ENCODE peak calls at places on chromosomes 5 and 9, in ten cellular contexts. P is HCT116, T is sigmoid colon, F is adrenal gland, A is tibial nerve, L is stomach, S is IMR-90, H is ovary, Z is heart left ventricle, Y is transverse colon. N is an unnamed sample. For H3K4me1, the result is how much of the 10 kb centered on the place peaks cover.

GRCh38 chr5:72815580-72816296 is 723 bp upstream of the TNPO1 start:
- DNase-seq in P (no peak), T (no peak), F (no peak), A (no peak), L (no peak), S (no peak), H (no peak), Z (no peak), Y (no peak), N (no peak)

GRCh38 chr9:122546196-122546595 is 6.7 kb upstream of the OR1N2 start:
- DNase-seq in P (no peak), T (no peak), F (no peak), A (no peak), L (no peak), S (no peak), H (no peak), Z (no peak), Y (no peak), N (no peak)

GRCh38 chr9:77910216-77910615 is 121.4 kb downstream of the GNAQ start:
- DNase-seq in P (no peak), T (no peak), F (no peak), A (no peak), L (no peak), S (no peak), H (no peak), Z (no peak), Y (no peak), N (no peak)

GRCh38 chr9:37509536-37509935 is 23.8 kb downstream of the POLR1E start:
- DNase-seq in P (no peak), T (no peak), F (no peak), A (no peak), L (no peak), S (no peak), H (no peak), Z (no peak), Y (no peak), N (no peak)

GRCh38 chr9:107624216-107624948 is 134.8 kb upstream of the KLF4 start:
- DNase-seq in P (no peak), T (peak), F (no peak), A (no peak), L (no peak), S (peak), H (no peak), Z (no peak), Y (no peak), N (no peak)

GRCh38 chr9:127444921-127445850 is 6.0 kb downstream of the RPL12 start:
- DNase-seq in P (no peak), T (no peak), F (no peak), A (no peak), L (no peak), S (peak), H (no peak), Z (no peak), Y (no peak), N (no peak)

GRCh38 chr5:43780586-43780985 is 177.6 kb downstream of the NNT start:
- DNase-seq in P (no peak), T (no peak), F (no peak), A (no peak), L (no peak), S (peak), H (no peak), Z (no peak), Y (no peak), N (no peak)

GRCh38 chr5:71887680-71888079 is 168.6 kb downstream of the CARTPT start:
- DNase-seq in P (peak), T (no peak), F (no peak), A (no peak), L (no peak), S (peak), H (no peak), Z (no peak), Y (no peak), N (no peak)

GRCh38 chr9:30932226-30932625 is 1452.2 kb upstream of the ACO1 start:
- DNase-seq in P (peak), T (no peak), F (no peak), A (no peak), L (no peak), S (no peak), H (no peak), Z (no peak), Y (no peak), N (no peak)

GRCh38 chr5:179864686-179865085 is 6.1 kb upstream of the MRNIP start:
- DNase-seq in P (no peak), T (peak), F (no peak), A (no peak), L (no peak), S (no peak), H (no peak), Z (no peak), Y (no peak), N (no peak)

GRCh38 chr5:172407241-172407691 is 47.1 kb downstream of the SH3PXD2B start:
- DNase-seq in P (no peak), T (peak), F (peak), A (no peak), L (no peak), S (peak), H (peak), Z (no peak), Y (no peak), N (no peak)

GRCh38 chr5:173663810-173664526 is 47.5 kb upstream of the BOD1 start:
- DNase-seq in P (no peak), T (no peak), F (no peak), A (no peak), L (no peak), S (no peak), H (no peak), Z (peak), Y (no peak), N (no peak)

GRCh38 chr9:133728856-133729645 is 9.1 kb downstream of the SARDH start:
- DNase-seq in P (no peak), T (peak), F (no peak), A (no peak), L (peak), S (no peak), H (no peak), Z (no peak), Y (no peak), N (no peak)

GRCh38 chr5:65338606-65339151 is 143.0 kb downstream of the ADAMTS6 start:
- DNase-seq in P (no peak), T (no peak), F (no peak), A (no peak), L (no peak), S (peak), H (no peak), Z (no peak), Y (no peak), N (peak)

GRCh38 chr5:137381546-137381945 is 117.6 kb downstream of the SPOCK1 start:
- DNase-seq in P (no peak), T (no peak), F (no peak), A (no peak), L (no peak), S (no peak), H (no peak), Z (no peak), Y (no peak), N (peak)

GRCh38 chr5:90365328-90365727 is 44.2 kb downstream of the CETN3 start:
- DNase-seq in P (no peak), T (no peak), F (no peak), A (no peak), L (no peak), S (no peak), H (no peak), Z (no peak), Y (no peak), N (no peak)

GRCh38 chr5:169195601-169196000 is 105.3 kb downstream of the SLIT3 start:
- DNase-seq in P (no peak), T (no peak), F (no peak), A (no peak), L (no peak), S (no peak), H (no peak), Z (no peak), Y (no peak), N (no peak)

GRCh38 chr5:55620009-55620770 is 85.4 kb upstream of the PLPP1 start:
- DNase-seq in P (no peak), T (no peak), F (no peak), A (no peak), L (no peak), S (no peak), H (no peak), Z (no peak), Y (no peak), N (no peak)

GRCh38 chr5:135826994-135827671 is 7.3 kb upstream of the SLC25A48 start:
- DNase-seq in P (no peak), T (peak), F (no peak), A (no peak), L (no peak), S (no peak), H (no peak), Z (no peak), Y (no peak), N (no peak)

GRCh38 chr9:82934949-82935348 is 128.0 kb downstream of the RASEF start:
- DNase-seq in P (no peak), T (no peak), F (no peak), A (no peak), L (no peak), S (peak), H (no peak), Z (no peak), Y (no peak), N (no peak)

GRCh38 chr9:73237140-73237539 is 85.5 kb downstream of the ANXA1 start:
- DNase-seq in P (no peak), T (no peak), F (no peak), A (no peak), L (no peak), S (no peak), H (no peak), Z (no peak), Y (no peak), N (no peak)

GRCh38 chr5:65334077-65334476 is 147.6 kb downstream of the ADAMTS6 start:
- DNase-seq in P (no peak), T (no peak), F (no peak), A (no peak), L (peak), S (no peak), H (no peak), Z (peak), Y (peak), N (peak)

GRCh38 chr5:16983022-16983639 is 47.0 kb upstream of the MYO10 start:
- DNase-seq in P (no peak), T (no peak), F (no peak), A (no peak), L (no peak), S (no peak), H (peak), Z (no peak), Y (no peak), N (no peak)

GRCh38 chr5:159208508-159209437 is 580 bp downstream of the RNF145 start:
- DNase-seq in P (no peak), T (peak), F (peak), A (no peak), L (peak), S (peak), H (peak), Z (peak), Y (peak), N (peak)

GRCh38 chr9:119398350-119398749 is 29.1 kb upstream of the BRINP1 start:
- DNase-seq in P (no peak), T (no peak), F (no peak), A (no peak), L (no peak), S (no peak), H (no peak), Z (no peak), Y (no peak), N (no peak)

GRCh38 chr5:5270958-5271605 is 131.0 kb downstream of the ADAMTS16 start:
- DNase-seq in P (peak), T (peak), F (peak), A (peak), L (peak), S (peak), H (peak), Z (peak), Y (peak), N (peak)

GRCh38 chr5:18102733-18103132 is 468.5 kb downstream of the TAF11L14 start:
- DNase-seq in P (no peak), T (no peak), F (no peak), A (no peak), L (no peak), S (no peak), H (no peak), Z (no peak), Y (no peak), N (no peak)

GRCh38 chr9:88980732-88981336 is 10.4 kb upstream of the S1PR3 start:
- DNase-seq in P (no peak), T (no peak), F (no peak), A (no peak), L (no peak), S (peak), H (no peak), Z (no peak), Y (no peak), N (no peak)

GRCh38 chr9:35115680-35116538 is at the start of gene ATOSB:
- DNase-seq in P (peak), T (peak), F (peak), A (peak), L (peak), S (peak), H (peak), Z (peak), Y (peak), N (peak)
- TF ChIP-seq POLR2A in P (no peak), T (peak), F (peak), A (peak), L (no peak), S (no peak), H (no peak), Z (no peak), Y (peak), N (no peak)

GRCh38 chr9:20478780-20479179 is 143.5 kb downstream of the MLLT3 start:
- DNase-seq in P (no peak), T (no peak), F (no peak), A (no peak), L (no peak), S (no peak), H (no peak), Z (no peak), Y (no peak), N (no peak)
- TF ChIP-seq CTCF in P (no peak), T (no peak), F (no peak), A (no peak), L (no peak), S (no peak), H (no peak), Z (no peak), Y (no peak), N (no peak)

DNA sequence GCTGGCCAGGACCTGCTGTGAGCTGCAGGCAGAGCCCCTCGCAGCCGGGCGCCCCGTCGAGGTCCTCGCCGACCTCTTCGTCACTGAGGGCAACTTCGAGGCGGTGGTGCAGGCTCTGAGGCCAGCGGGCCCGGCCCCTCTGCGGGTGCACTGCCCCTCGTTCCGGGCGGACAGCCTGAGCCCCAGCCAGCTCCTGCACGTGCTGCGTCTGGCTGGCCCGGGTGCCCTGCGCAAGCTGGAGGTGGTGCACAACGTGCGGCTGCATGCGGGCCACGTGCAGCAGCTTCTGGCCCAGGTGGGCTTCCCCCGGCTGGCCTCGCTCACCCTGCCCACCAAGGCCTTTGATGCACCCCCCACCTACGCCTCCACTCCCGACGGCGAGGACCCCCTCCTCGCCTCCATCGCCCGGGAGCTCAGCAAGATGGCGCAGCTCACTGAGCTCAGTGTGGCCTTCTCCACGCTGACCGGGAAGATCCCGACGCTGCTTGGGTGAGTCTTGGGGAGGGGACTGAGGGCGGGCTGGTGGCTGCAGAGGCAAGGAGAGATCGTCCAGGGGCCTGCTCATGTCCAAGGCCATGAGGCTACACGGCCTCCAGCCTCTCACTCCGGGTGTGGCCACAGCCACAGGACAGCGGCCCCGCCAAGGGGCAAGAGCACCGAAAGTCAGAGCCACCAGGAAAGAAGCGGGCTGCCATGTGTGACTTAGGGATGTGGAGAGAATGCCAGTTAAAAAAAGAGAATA is 825 bp downstream of the LRRC14B start:
- DNase-seq in P (no peak), T (peak), F (no peak), A (no peak), L (no peak), S (no peak), H (no peak), Z (no peak), Y (no peak), N (no peak)
- H3K4me1 ChIP-seq in P (under half), T (under half), F (under half), A (under half), L (under half), S (under half), H (under half), Z (half or more), Y (under half), N (under half)

GRCh38 chr9:35335164-35335563 is 154.7 kb upstream of the RUSC2 start:
- DNase-seq in P (no peak), T (no peak), F (no peak), A (no peak), L (no peak), S (peak), H (no peak), Z (no peak), Y (no peak), N (no peak)
- TF ChIP-seq POLR2A in P (no peak), T (no peak), F (no peak), A (no peak), L (no peak), S (no peak), H (no peak), Z (no peak), Y (no peak), N (no peak)

GRCh38 chr5:150398432-150399157 is 14.1 kb downstream of the CD74 start:
- DNase-seq in P (no peak), T (no peak), F (no peak), A (no peak), L (peak), S (no peak), H (no peak), Z (no peak), Y (peak), N (no peak)
- TF ChIP-seq CTCF in P (peak), T (no peak), F (no peak), A (peak), L (peak), S (peak), H (no peak), Z (no peak), Y (peak), N (no peak)

DNA sequence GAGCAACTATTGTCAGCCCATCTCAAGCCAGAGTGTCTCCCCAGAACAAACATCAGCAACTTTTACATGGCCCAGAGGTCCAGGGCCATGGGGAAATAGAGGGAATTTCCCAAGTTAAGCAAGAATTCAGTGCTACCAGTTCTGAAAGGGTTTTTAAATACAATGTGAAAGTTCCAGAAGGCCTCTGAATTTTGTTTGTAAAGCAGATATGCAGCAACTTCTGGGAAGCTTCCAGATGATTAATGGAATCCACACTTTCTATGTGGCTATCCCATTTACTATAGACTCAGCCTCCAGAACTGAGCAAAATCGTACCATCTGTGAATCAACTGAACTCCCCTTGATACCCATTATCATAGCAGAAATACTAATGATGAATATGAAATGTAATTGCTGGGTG is 93.8 kb downstream of the FEM1C start:
- DNase-seq in P (no peak), T (no peak), F (no peak), A (no peak), L (no peak), S (peak), H (no peak), Z (no peak), Y (no peak), N (no peak)
- H3K4me1 ChIP-seq in P (under half), T (under half), F (under half), A (under half), L (under half), S (under half), H (under half), Z (under half), Y (under half), N (under half)

GRCh38 chr9:35756743-35757526 is 2.9 kb upstream of the MSMP start:
- DNase-seq in P (peak), T (peak), F (peak), A (no peak), L (peak), S (no peak), H (peak), Z (peak), Y (peak), N (peak)
- TF ChIP-seq POLR2A in P (peak), T (no peak), F (no peak), A (no peak), L (no peak), S (no peak), H (no peak), Z (no peak), Y (peak), N (peak)

GRCh38 chr5:177523711-177524538 is 7.2 kb upstream of the DDX41 start:
- DNase-seq in P (no peak), T (peak), F (no peak), A (no peak), L (no peak), S (no peak), H (no peak), Z (no peak), Y (no peak), N (no peak)

GRCh38 chr5:177519463-177520235 is 2.9 kb upstream of the DDX41 start:
- DNase-seq in P (no peak), T (peak), F (no peak), A (no peak), L (no peak), S (no peak), H (no peak), Z (no peak), Y (no peak), N (no peak)

GRCh38 chr5:177520271-177520670 is 3.5 kb upstream of the DDX41 start:
- DNase-seq in P (no peak), T (peak), F (no peak), A (no peak), L (no peak), S (no peak), H (no peak), Z (no peak), Y (no peak), N (no peak)

GRCh38 chr5:177524539-177524900 is 7.8 kb upstream of the DDX41 start:
- DNase-seq in P (no peak), T (peak), F (no peak), A (no peak), L (no peak), S (no peak), H (no peak), Z (no peak), Y (no peak), N (no peak)

GRCh38 chr5:177520906-177521513 is 4.2 kb upstream of the DDX41 start:
- DNase-seq in P (no peak), T (no peak), F (no peak), A (no peak), L (no peak), S (no peak), H (no peak), Z (no peak), Y (no peak), N (no peak)
- TF ChIP-seq CTCF in P (no peak), T (no peak), F (no peak), A (no peak), L (no peak), S (peak), H (no peak), Z (no peak), Y (no peak), N (no peak)